ENCODE peak calls at places on chromosomes 6 and 20, in nine cellular contexts. One of them, this sample, is unnamed.

GRCh38 chr6:100230115-100230975 is 234.4 kb downstream of the SIM1 start:
- DNase-seq in AG20443: no peak
- DNase-seq in occipital lobe: no peak
- DNase-seq in activated CD8-positive, alpha-beta memory T cell treated with anti-CD3 and anti-CD28 coated beads, Interleukin-2, amount 50 U/mL, for 4 hours: no peak
- DNase-seq in psoas muscle: no peak
- DNase-seq in D341Med: no peak
- DNase-seq in stimulated activated CD8-positive, alpha-beta memory T cell treated with anti-CD3 and anti-CD28 coated beads, Interleukin-4, amount 100 ng/mL, for 4 hours: no peak
- DNase-seq in LHCN-M2: peak
- DNase-seq in amniotic epithelial cell: no peak
- DNase-seq in this sample: no peak

GRCh38 chr6:105592329-105592728 is 189.4 kb upstream of the PREP start:
- DNase-seq in D341Med: no peak
- DNase-seq in AG20443: no peak
- DNase-seq in amniotic epithelial cell: peak
- DNase-seq in occipital lobe: no peak
- DNase-seq in LHCN-M2: peak
- DNase-seq in activated CD8-positive, alpha-beta memory T cell treated with anti-CD3 and anti-CD28 coated beads, Interleukin-2, amount 50 U/mL, for 4 hours: no peak
- DNase-seq in psoas muscle: no peak
- DNase-seq in stimulated activated CD8-positive, alpha-beta memory T cell treated with anti-CD3 and anti-CD28 coated beads, Interleukin-4, amount 100 ng/mL, for 4 hours: no peak
- DNase-seq in this sample: peak

GRCh38 chr6:4322846-4323309 is 187.5 kb upstream of the ECI2 start:
- DNase-seq in AG20443: no peak
- DNase-seq in psoas muscle: peak
- DNase-seq in stimulated activated CD8-positive, alpha-beta memory T cell treated with anti-CD3 and anti-CD28 coated beads, Interleukin-4, amount 100 ng/mL, for 4 hours: no peak
- DNase-seq in activated CD8-positive, alpha-beta memory T cell treated with anti-CD3 and anti-CD28 coated beads, Interleukin-2, amount 50 U/mL, for 4 hours: no peak
- DNase-seq in amniotic epithelial cell: peak
- DNase-seq in LHCN-M2: no peak
- DNase-seq in D341Med: peak
- DNase-seq in occipital lobe: no peak
- DNase-seq in this sample: peak

GRCh38 chr6:125906158-125906998 is 50.2 kb upstream of the HINT3 start:
- DNase-seq in LHCN-M2: peak
- DNase-seq in AG20443: peak
- DNase-seq in amniotic epithelial cell: peak
- DNase-seq in activated CD8-positive, alpha-beta memory T cell treated with anti-CD3 and anti-CD28 coated beads, Interleukin-2, amount 50 U/mL, for 4 hours: peak
- DNase-seq in psoas muscle: no peak
- DNase-seq in occipital lobe: no peak
- DNase-seq in stimulated activated CD8-positive, alpha-beta memory T cell treated with anti-CD3 and anti-CD28 coated beads, Interleukin-4, amount 100 ng/mL, for 4 hours: peak
- DNase-seq in D341Med: peak
- DNase-seq in this sample: no peak

GRCh38 chr6:137571854-137572253 is 77.7 kb upstream of the OLIG3 start:
- DNase-seq in D341Med: peak
- DNase-seq in occipital lobe: no peak
- DNase-seq in AG20443: no peak
- DNase-seq in LHCN-M2: peak
- DNase-seq in psoas muscle: no peak
- DNase-seq in amniotic epithelial cell: peak
- DNase-seq in activated CD8-positive, alpha-beta memory T cell treated with anti-CD3 and anti-CD28 coated beads, Interleukin-2, amount 50 U/mL, for 4 hours: peak
- DNase-seq in stimulated activated CD8-positive, alpha-beta memory T cell treated with anti-CD3 and anti-CD28 coated beads, Interleukin-4, amount 100 ng/mL, for 4 hours: peak
- DNase-seq in this sample: peak

GRCh38 chr6:134724653-134725340 is 225.1 kb downstream of the ALDH8A1 start:
- DNase-seq in LHCN-M2: no peak
- DNase-seq in D341Med: no peak
- DNase-seq in occipital lobe: no peak
- DNase-seq in activated CD8-positive, alpha-beta memory T cell treated with anti-CD3 and anti-CD28 coated beads, Interleukin-2, amount 50 U/mL, for 4 hours: no peak
- DNase-seq in psoas muscle: no peak
- DNase-seq in AG20443: no peak
- DNase-seq in amniotic epithelial cell: peak
- DNase-seq in stimulated activated CD8-positive, alpha-beta memory T cell treated with anti-CD3 and anti-CD28 coated beads, Interleukin-4, amount 100 ng/mL, for 4 hours: no peak
- DNase-seq in this sample: no peak

GRCh38 chr6:22035690-22036089 is 261.1 kb downstream of the PRL start:
- DNase-seq in activated CD8-positive, alpha-beta memory T cell treated with anti-CD3 and anti-CD28 coated beads, Interleukin-2, amount 50 U/mL, for 4 hours: no peak
- DNase-seq in LHCN-M2: no peak
- DNase-seq in AG20443: no peak
- DNase-seq in stimulated activated CD8-positive, alpha-beta memory T cell treated with anti-CD3 and anti-CD28 coated beads, Interleukin-4, amount 100 ng/mL, for 4 hours: no peak
- DNase-seq in psoas muscle: no peak
- DNase-seq in amniotic epithelial cell: no peak
- DNase-seq in occipital lobe: no peak
- DNase-seq in D341Med: no peak
- DNase-seq in this sample: no peak

GRCh38 chr20:25571240-25571639 is 14.1 kb downstream of the NINL start:
- DNase-seq in stimulated activated CD8-positive, alpha-beta memory T cell treated with anti-CD3 and anti-CD28 coated beads, Interleukin-4, amount 100 ng/mL, for 4 hours: no peak
- DNase-seq in LHCN-M2: no peak
- DNase-seq in occipital lobe: no peak
- DNase-seq in D341Med: no peak
- DNase-seq in psoas muscle: no peak
- DNase-seq in AG20443: no peak
- DNase-seq in activated CD8-positive, alpha-beta memory T cell treated with anti-CD3 and anti-CD28 coated beads, Interleukin-2, amount 50 U/mL, for 4 hours: no peak
- DNase-seq in amniotic epithelial cell: no peak
- DNase-seq in this sample: no peak

GRCh38 chr20:48683467-48684175 is 144.2 kb downstream of the PREX1 start:
- DNase-seq in psoas muscle: no peak
- DNase-seq in occipital lobe: no peak
- DNase-seq in D341Med: no peak
- DNase-seq in AG20443: no peak
- DNase-seq in LHCN-M2: no peak
- DNase-seq in amniotic epithelial cell: no peak
- DNase-seq in stimulated activated CD8-positive, alpha-beta memory T cell treated with anti-CD3 and anti-CD28 coated beads, Interleukin-4, amount 100 ng/mL, for 4 hours: no peak
- DNase-seq in activated CD8-positive, alpha-beta memory T cell treated with anti-CD3 and anti-CD28 coated beads, Interleukin-2, amount 50 U/mL, for 4 hours: no peak
- DNase-seq in this sample: no peak

GRCh38 chr6:100924574-100924973 is 43.4 kb upstream of the ASCC3 start:
- DNase-seq in AG20443: no peak
- DNase-seq in activated CD8-positive, alpha-beta memory T cell treated with anti-CD3 and anti-CD28 coated beads, Interleukin-2, amount 50 U/mL, for 4 hours: no peak
- DNase-seq in amniotic epithelial cell: no peak
- DNase-seq in LHCN-M2: no peak
- DNase-seq in stimulated activated CD8-positive, alpha-beta memory T cell treated with anti-CD3 and anti-CD28 coated beads, Interleukin-4, amount 100 ng/mL, for 4 hours: no peak
- DNase-seq in psoas muscle: no peak
- DNase-seq in D341Med: no peak
- DNase-seq in occipital lobe: no peak
- DNase-seq in this sample: no peak

GRCh38 chr6:79467716-79468115 is 69.5 kb downstream of the LCA5 start:
- DNase-seq in stimulated activated CD8-positive, alpha-beta memory T cell treated with anti-CD3 and anti-CD28 coated beads, Interleukin-4, amount 100 ng/mL, for 4 hours: no peak
- DNase-seq in occipital lobe: no peak
- DNase-seq in AG20443: peak
- DNase-seq in amniotic epithelial cell: no peak
- DNase-seq in D341Med: no peak
- DNase-seq in LHCN-M2: peak
- DNase-seq in psoas muscle: no peak
- DNase-seq in activated CD8-positive, alpha-beta memory T cell treated with anti-CD3 and anti-CD28 coated beads, Interleukin-2, amount 50 U/mL, for 4 hours: no peak
- DNase-seq in this sample: no peak

GRCh38 chr6:166346449-166346848 is 4.1 kb upstream of the SFT2D1 start:
- DNase-seq in amniotic epithelial cell: no peak
- DNase-seq in LHCN-M2: no peak
- DNase-seq in activated CD8-positive, alpha-beta memory T cell treated with anti-CD3 and anti-CD28 coated beads, Interleukin-2, amount 50 U/mL, for 4 hours: no peak
- DNase-seq in stimulated activated CD8-positive, alpha-beta memory T cell treated with anti-CD3 and anti-CD28 coated beads, Interleukin-4, amount 100 ng/mL, for 4 hours: no peak
- DNase-seq in AG20443: no peak
- DNase-seq in psoas muscle: no peak
- DNase-seq in occipital lobe: no peak
- DNase-seq in D341Med: no peak
- DNase-seq in this sample: no peak

GRCh38 chr6:4470698-4471210 is 305.4 kb upstream of the CDYL start:
- DNase-seq in LHCN-M2: no peak
- DNase-seq in AG20443: no peak
- DNase-seq in activated CD8-positive, alpha-beta memory T cell treated with anti-CD3 and anti-CD28 coated beads, Interleukin-2, amount 50 U/mL, for 4 hours: no peak
- DNase-seq in occipital lobe: no peak
- DNase-seq in D341Med: no peak
- DNase-seq in stimulated activated CD8-positive, alpha-beta memory T cell treated with anti-CD3 and anti-CD28 coated beads, Interleukin-4, amount 100 ng/mL, for 4 hours: no peak
- DNase-seq in psoas muscle: no peak
- DNase-seq in amniotic epithelial cell: no peak
- DNase-seq in this sample: no peak

GRCh38 chr6:166325383-166326042 is 16.8 kb downstream of the SFT2D1 start:
- DNase-seq in stimulated activated CD8-positive, alpha-beta memory T cell treated with anti-CD3 and anti-CD28 coated beads, Interleukin-4, amount 100 ng/mL, for 4 hours: no peak
- DNase-seq in occipital lobe: no peak
- DNase-seq in AG20443: no peak
- DNase-seq in activated CD8-positive, alpha-beta memory T cell treated with anti-CD3 and anti-CD28 coated beads, Interleukin-2, amount 50 U/mL, for 4 hours: no peak
- DNase-seq in LHCN-M2: no peak
- DNase-seq in amniotic epithelial cell: no peak
- DNase-seq in D341Med: no peak
- DNase-seq in psoas muscle: no peak
- DNase-seq in this sample: no peak

GRCh38 chr6:80433010-80433665 is 326.7 kb downstream of the BCKDHB start:
- DNase-seq in stimulated activated CD8-positive, alpha-beta memory T cell treated with anti-CD3 and anti-CD28 coated beads, Interleukin-4, amount 100 ng/mL, for 4 hours: no peak
- DNase-seq in AG20443: no peak
- DNase-seq in activated CD8-positive, alpha-beta memory T cell treated with anti-CD3 and anti-CD28 coated beads, Interleukin-2, amount 50 U/mL, for 4 hours: no peak
- DNase-seq in amniotic epithelial cell: no peak
- DNase-seq in D341Med: no peak
- DNase-seq in occipital lobe: no peak
- DNase-seq in psoas muscle: no peak
- DNase-seq in LHCN-M2: no peak
- DNase-seq in this sample: no peak

GRCh38 chr6:10465633-10466499 is 51.0 kb upstream of the TFAP2A start:
- DNase-seq in activated CD8-positive, alpha-beta memory T cell treated with anti-CD3 and anti-CD28 coated beads, Interleukin-2, amount 50 U/mL, for 4 hours: no peak
- DNase-seq in amniotic epithelial cell: peak
- DNase-seq in occipital lobe: no peak
- DNase-seq in LHCN-M2: peak
- DNase-seq in psoas muscle: no peak
- DNase-seq in stimulated activated CD8-positive, alpha-beta memory T cell treated with anti-CD3 and anti-CD28 coated beads, Interleukin-4, amount 100 ng/mL, for 4 hours: no peak
- DNase-seq in AG20443: peak
- DNase-seq in D341Med: peak
- DNase-seq in this sample: peak

GRCh38 chr20:45470939-45471338 is 1.4 kb downstream of the WFDC2 start:
- DNase-seq in LHCN-M2: peak
- DNase-seq in AG20443: no peak
- DNase-seq in activated CD8-positive, alpha-beta memory T cell treated with anti-CD3 and anti-CD28 coated beads, Interleukin-2, amount 50 U/mL, for 4 hours: no peak
- DNase-seq in amniotic epithelial cell: no peak
- DNase-seq in occipital lobe: peak
- DNase-seq in psoas muscle: no peak
- DNase-seq in D341Med: no peak
- DNase-seq in stimulated activated CD8-positive, alpha-beta memory T cell treated with anti-CD3 and anti-CD28 coated beads, Interleukin-4, amount 100 ng/mL, for 4 hours: no peak
- DNase-seq in this sample: no peak

GRCh38 chr6:3900744-3901351 is 51.7 kb downstream of the FAM50B start:
- DNase-seq in stimulated activated CD8-positive, alpha-beta memory T cell treated with anti-CD3 and anti-CD28 coated beads, Interleukin-4, amount 100 ng/mL, for 4 hours: no peak
- DNase-seq in occipital lobe: no peak
- DNase-seq in psoas muscle: no peak
- DNase-seq in activated CD8-positive, alpha-beta memory T cell treated with anti-CD3 and anti-CD28 coated beads, Interleukin-2, amount 50 U/mL, for 4 hours: no peak
- DNase-seq in AG20443: no peak
- DNase-seq in D341Med: no peak
- DNase-seq in amniotic epithelial cell: no peak
- DNase-seq in LHCN-M2: no peak
- DNase-seq in this sample: no peak

GRCh38 chr20:17594443-17594842 is 24.6 kb downstream of the DSTN start:
- DNase-seq in AG20443: peak
- DNase-seq in amniotic epithelial cell: peak
- DNase-seq in stimulated activated CD8-positive, alpha-beta memory T cell treated with anti-CD3 and anti-CD28 coated beads, Interleukin-4, amount 100 ng/mL, for 4 hours: no peak
- DNase-seq in D341Med: no peak
- DNase-seq in occipital lobe: no peak
- DNase-seq in psoas muscle: no peak
- DNase-seq in LHCN-M2: no peak
- DNase-seq in activated CD8-positive, alpha-beta memory T cell treated with anti-CD3 and anti-CD28 coated beads, Interleukin-2, amount 50 U/mL, for 4 hours: no peak
- DNase-seq in this sample: peak

GRCh38 chr20:36830791-36831691 is 44.9 kb upstream of the TLDC2 start:
- DNase-seq in LHCN-M2: peak
- DNase-seq in activated CD8-positive, alpha-beta memory T cell treated with anti-CD3 and anti-CD28 coated beads, Interleukin-2, amount 50 U/mL, for 4 hours: no peak
- DNase-seq in psoas muscle: peak
- DNase-seq in stimulated activated CD8-positive, alpha-beta memory T cell treated with anti-CD3 and anti-CD28 coated beads, Interleukin-4, amount 100 ng/mL, for 4 hours: no peak
- DNase-seq in occipital lobe: no peak
- DNase-seq in D341Med: no peak
- DNase-seq in AG20443: peak
- DNase-seq in amniotic epithelial cell: peak
- DNase-seq in this sample: no peak

GRCh38 chr20:25452333-25452732 is 44.9 kb downstream of the GINS1 start:
- DNase-seq in activated CD8-positive, alpha-beta memory T cell treated with anti-CD3 and anti-CD28 coated beads, Interleukin-2, amount 50 U/mL, for 4 hours: no peak
- DNase-seq in psoas muscle: no peak
- DNase-seq in stimulated activated CD8-positive, alpha-beta memory T cell treated with anti-CD3 and anti-CD28 coated beads, Interleukin-4, amount 100 ng/mL, for 4 hours: no peak
- DNase-seq in amniotic epithelial cell: no peak
- DNase-seq in AG20443: no peak
- DNase-seq in D341Med: no peak
- DNase-seq in occipital lobe: no peak
- DNase-seq in LHCN-M2: no peak
- DNase-seq in this sample: no peak